ENCODE peak calls at places on chromosomes 13 and 19, in nine cellular contexts. I, V, T, X, Y, R, O, C and H are unnamed samples. For H3K9me3, the result is how much of the 10 kb centered on the place peaks cover.

GRCh38 chr19:19319725-19320361 is 466 bp downstream of the SUGP1 start:
- DNase-seq in I (no peak), V (no peak), T (no peak), X (no peak), Y (no peak), R (no peak), O (no peak), C (no peak), H (no peak)

GRCh38 chr13:36536546-36536945 is 104.3 kb downstream of the CCNA1 start:
- DNase-seq in I (no peak), V (no peak), T (no peak), X (no peak), Y (no peak), R (no peak), O (no peak), C (no peak), H (no peak)

GRCh38 chr13:32117696-32118095 is 86.1 kb downstream of the FRY start:
- DNase-seq in I (no peak), V (peak), T (peak), X (peak), Y (no peak), R (no peak), O (peak), C (no peak), H (no peak)

GRCh38 chr19:18428173-18428836 is 9.1 kb downstream of the SSBP4 start:
- DNase-seq in I (peak), V (no peak), T (no peak), X (no peak), Y (no peak), R (no peak), O (peak), C (no peak), H (no peak)

GRCh38 chr19:40646564-40647254 is 43.7 kb downstream of the NUMBL start:
- DNase-seq in I (no peak), V (peak), T (no peak), X (no peak), Y (peak), R (no peak), O (no peak), C (no peak), H (no peak)

GRCh38 chr13:98451676-98452105 is 125.2 kb downstream of the STK24 start:
- DNase-seq in I (peak), V (peak), T (peak), X (no peak), Y (no peak), R (no peak), O (no peak), C (no peak), H (peak)

GRCh38 chr13:41751277-41751676 is 209.6 kb downstream of the VWA8 start:
- DNase-seq in I (peak), V (peak), T (peak), X (peak), Y (no peak), R (no peak), O (peak), C (no peak), H (peak)

GRCh38 chr19:1394252-1395193 is 6.8 kb downstream of the GAMT start:
- DNase-seq in I (no peak), V (no peak), T (peak), X (no peak), Y (no peak), R (no peak), O (no peak), C (no peak), H (no peak)

GRCh38 chr13:86446311-86446710 is 647.1 kb upstream of the SLITRK6 start:
- DNase-seq in I (no peak), V (peak), T (no peak), X (peak), Y (peak), R (no peak), O (no peak), C (no peak), H (no peak)

GRCh38 chr13:51998723-51999471 is 12.4 kb downstream of the ATP7B start:
- DNase-seq in I (no peak), V (no peak), T (no peak), X (no peak), Y (no peak), R (no peak), O (no peak), C (no peak), H (no peak)

GRCh38 chr19:54216869-54217268 is 5.9 kb downstream of the LILRB3 start:
- DNase-seq in I (no peak), V (no peak), T (no peak), X (no peak), Y (no peak), R (no peak), O (no peak), C (no peak), H (no peak)

GRCh38 chr13:18998389-18998788 is 183.2 kb downstream of the TUBA3C start:
- DNase-seq in I (no peak), V (no peak), T (no peak), X (no peak), Y (no peak), R (no peak), O (no peak), C (no peak), H (no peak)

GRCh38 chr13:21181671-21182070 is 5.2 kb downstream of the MRPL57 start:
- DNase-seq in I (no peak), V (no peak), T (no peak), X (no peak), Y (no peak), R (no peak), O (no peak), C (no peak), H (no peak)

GRCh38 chr13:28333204-28333900 is 161.6 kb downstream of the FLT1 start:
- DNase-seq in I (no peak), V (no peak), T (no peak), X (no peak), Y (no peak), R (peak), O (no peak), C (no peak), H (no peak)

GRCh38 chr13:59472134-59472533 is 691.6 kb downstream of the DIAPH3 start:
- DNase-seq in I (no peak), V (peak), T (no peak), X (no peak), Y (no peak), R (no peak), O (no peak), C (no peak), H (no peak)

GRCh38 chr13:42075517-42075916 is 27.1 kb downstream of the DGKH start:
- DNase-seq in I (no peak), V (no peak), T (no peak), X (no peak), Y (no peak), R (no peak), O (no peak), C (no peak), H (no peak)

GRCh38 chr19:33239223-33239975 is 13.7 kb upstream of the SLC7A10 start:
- DNase-seq in I (no peak), V (no peak), T (no peak), X (no peak), Y (no peak), R (no peak), O (no peak), C (no peak), H (no peak)

GRCh38 chr13:88919970-88920628 is 1248.9 kb downstream of the SLITRK5 start:
- DNase-seq in I (no peak), V (no peak), T (no peak), X (no peak), Y (no peak), R (no peak), O (no peak), C (no peak), H (no peak)

GRCh38 chr19:32289566-32290210 is 55.7 kb upstream of the ZNF507 start:
- DNase-seq in I (no peak), V (no peak), T (no peak), X (no peak), Y (no peak), R (no peak), O (no peak), C (no peak), H (no peak)

GRCh38 chr13:59690857-59691500 is 472.7 kb downstream of the DIAPH3 start:
- DNase-seq in I (no peak), V (no peak), T (no peak), X (no peak), Y (no peak), R (no peak), O (no peak), C (no peak), H (no peak)

GRCh38 chr13:48126944-48127814 is 32.3 kb upstream of the MED4 start:
- DNase-seq in I (peak), V (peak), T (peak), X (peak), Y (peak), R (peak), O (peak), C (no peak), H (peak)

GRCh38 chr13:33313504-33313903 is 27.9 kb upstream of the STARD13 start:
- DNase-seq in I (no peak), V (no peak), T (no peak), X (no peak), Y (no peak), R (no peak), O (no peak), C (no peak), H (no peak)

GRCh38 chr19:48818234-48818823 is 7.5 kb upstream of the BCAT2 start:
- DNase-seq in I (no peak), V (no peak), T (peak), X (no peak), Y (no peak), R (no peak), O (no peak), C (no peak), H (no peak)

GRCh38 chr13:51806571-51806970 is 2.6 kb upstream of the DHRS12 start:
- DNase-seq in I (no peak), V (peak), T (peak), X (no peak), Y (peak), R (peak), O (peak), C (no peak), H (no peak)

GRCh38 chr19:1088419-1089066 is 6.6 kb downstream of the POLR2E start:
- DNase-seq in I (no peak), V (no peak), T (no peak), X (no peak), Y (no peak), R (no peak), O (no peak), C (no peak), H (no peak)

GRCh38 chr13:95650691-95651090 is 6.2 kb upstream of the DZIP1 start:
- DNase-seq in I (no peak), V (no peak), T (no peak), X (no peak), Y (no peak), R (no peak), O (no peak), C (no peak), H (no peak)

GRCh38 chr13:67792151-67792665 is 562.1 kb upstream of the PCDH9 start:
- DNase-seq in I (no peak), V (no peak), T (no peak), X (no peak), Y (no peak), R (no peak), O (no peak), C (no peak), H (no peak)

GRCh38 chr13:22106058-22106457 is 435.2 kb downstream of the FGF9 start:
- DNase-seq in I (no peak), V (no peak), T (no peak), X (no peak), Y (no peak), R (no peak), O (no peak), C (no peak), H (no peak)

GRCh38 chr13:26011996-26012688 is 39.7 kb downstream of the SHISA2 start:
- DNase-seq in I (no peak), V (no peak), T (no peak), X (peak), Y (no peak), R (no peak), O (no peak), C (no peak), H (no peak)

GRCh38 chr19:38434549-38435051 is 1.1 kb downstream of the RYR1 start:
- DNase-seq in I (no peak), V (no peak), T (no peak), X (no peak), Y (no peak), R (no peak), O (peak), C (no peak), H (no peak)

GRCh38 chr13:50128406-50129048 is 113.3 kb downstream of the KCNRG start:
- DNase-seq in I (no peak), V (no peak), T (no peak), X (no peak), Y (no peak), R (no peak), O (no peak), C (no peak), H (no peak)

GRCh38 chr13:41428155-41428554 is 29.2 kb upstream of the RGCC start:
- DNase-seq in I (no peak), V (no peak), T (no peak), X (no peak), Y (no peak), R (no peak), O (peak), C (no peak), H (no peak)

GRCh38 chr13:42656136-42656535 is 82.2 kb downstream of the TNFSF11 start:
- DNase-seq in I (no peak), V (no peak), T (no peak), X (no peak), Y (no peak), R (no peak), O (no peak), C (no peak), H (no peak)

GRCh38 chr19:9159891-9160290 is 18.9 kb upstream of the OR7D2 start:
- DNase-seq in I (no peak), V (no peak), T (no peak), X (no peak), Y (no peak), R (no peak), O (no peak), C (no peak), H (no peak)

DNA sequence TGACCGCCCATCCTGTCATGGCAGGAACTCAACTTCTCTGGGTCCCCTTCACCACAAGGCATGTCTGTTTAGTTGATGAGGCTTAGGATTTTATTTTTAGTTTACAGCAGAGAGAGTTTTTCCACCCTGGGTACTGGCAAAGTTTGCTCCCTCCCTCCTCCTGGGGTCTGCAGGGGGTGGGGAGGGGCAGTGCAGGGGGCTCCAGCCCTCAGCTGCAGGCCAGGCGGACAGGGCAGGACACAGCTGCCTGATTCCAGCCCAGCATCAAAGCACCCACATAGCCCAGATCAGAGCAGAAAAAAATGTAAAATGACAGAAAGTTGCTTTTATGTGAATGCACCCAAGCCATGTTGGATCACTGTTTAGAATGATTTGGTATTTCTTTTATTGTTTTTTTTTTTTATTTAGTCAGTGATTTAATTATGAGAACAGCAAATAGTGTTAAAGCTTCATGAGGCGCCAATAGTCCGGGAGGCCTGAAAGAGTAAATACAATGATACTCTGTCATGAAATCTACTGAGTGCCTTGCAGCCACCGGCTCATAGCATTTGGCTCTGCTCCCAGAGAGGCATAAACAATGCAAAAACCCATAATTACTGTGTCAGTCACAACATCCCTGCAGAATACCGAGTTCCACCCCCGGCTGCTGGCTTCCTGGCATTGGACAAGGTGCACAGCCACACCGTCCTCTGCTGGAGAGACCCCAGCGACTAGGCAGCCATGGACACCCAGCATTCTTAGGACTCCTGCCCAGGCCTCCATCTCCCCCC is 923.5 kb downstream of the UQCRFS1 start:
- DNase-seq in I (no peak), V (no peak), T (peak), X (peak), Y (no peak), R (peak), O (no peak), C (no peak), H (no peak)
- H3K9me3 ChIP-seq in I (under half), V (under half), T (under half), X (under half), Y (under half), R (under half), O (under half), C (under half), H (under half)

GRCh38 chr19:43760941-43761340 is 6.2 kb upstream of the SMG9 start:
- DNase-seq in I (no peak), V (peak), T (no peak), X (no peak), Y (no peak), R (no peak), O (no peak), C (no peak), H (no peak)

GRCh38 chr19:43765109-43765876 is 10.5 kb upstream of the SMG9 start:
- DNase-seq in I (peak), V (peak), T (peak), X (no peak), Y (peak), R (peak), O (peak), C (no peak), H (peak)

GRCh38 chr19:43766755-43767043 is 11.9 kb upstream of the SMG9 start:
- DNase-seq in I (no peak), V (no peak), T (no peak), X (no peak), Y (no peak), R (no peak), O (no peak), C (no peak), H (no peak)

GRCh38 chr19:43762814-43763213 is 8.1 kb upstream of the SMG9 start:
- DNase-seq in I (no peak), V (no peak), T (no peak), X (no peak), Y (no peak), R (no peak), O (no peak), C (no peak), H (no peak)

DNA sequence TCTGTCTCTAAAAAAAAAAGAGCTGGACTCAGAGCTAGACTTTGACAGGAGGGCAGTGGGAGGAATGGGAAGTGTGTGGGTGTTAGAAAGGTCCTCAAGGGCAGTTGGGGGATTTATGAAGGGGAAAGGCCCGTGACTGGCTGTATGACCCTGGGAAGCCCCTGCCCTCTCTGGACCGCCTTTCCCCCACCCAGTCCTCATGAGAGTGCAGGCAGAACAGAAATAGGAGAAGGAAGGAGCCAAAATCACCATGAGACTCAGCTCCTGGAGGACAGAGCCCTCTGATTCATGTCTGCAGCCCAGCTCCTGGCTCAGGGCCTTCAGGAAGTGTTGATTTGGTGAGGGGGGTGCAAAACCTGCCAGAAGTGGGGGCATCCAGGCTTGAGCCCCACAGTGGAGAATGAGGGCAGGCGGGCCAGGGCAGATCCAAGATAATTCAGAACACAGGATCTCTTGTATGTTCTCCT is 8.7 kb upstream of the SMG9 start:
- DNase-seq in I (no peak), V (peak), T (no peak), X (no peak), Y (no peak), R (peak), O (no peak), C (no peak), H (no peak)
- TF ChIP-seq POLR2A in I (no peak), V (no peak), T (no peak), X (no peak), Y (no peak), R (no peak), O (peak), C (no peak), H (no peak)

GRCh38 chr13:77053192-77053591 is 26.2 kb upstream of the FBXL3 start:
- DNase-seq in I (no peak), V (no peak), T (no peak), X (no peak), Y (no peak), R (no peak), O (no peak), C (no peak), H (no peak)

GRCh38 chr13:77055158-77055557 is 28.2 kb upstream of the FBXL3 start:
- DNase-seq in I (no peak), V (no peak), T (no peak), X (no peak), Y (no peak), R (no peak), O (no peak), C (no peak), H (no peak)

GRCh38 chr13:77056886-77057285 is 29.9 kb upstream of the FBXL3 start:
- DNase-seq in I (no peak), V (no peak), T (no peak), X (no peak), Y (no peak), R (no peak), O (no peak), C (no peak), H (no peak)

GRCh38 chr13:77061362-77061761 is 34.4 kb upstream of the FBXL3 start:
- DNase-seq in I (no peak), V (no peak), T (no peak), X (no peak), Y (no peak), R (no peak), O (no peak), C (no peak), H (no peak)

GRCh38 chr13:77056382-77056781 is 29.4 kb upstream of the FBXL3 start:
- DNase-seq in I (no peak), V (no peak), T (no peak), X (no peak), Y (no peak), R (no peak), O (no peak), C (no peak), H (no peak)
- H3K27ac ChIP-seq in I (no peak), V (no peak), T (peak), X (no peak), Y (no peak), R (no peak), O (no peak), C (no peak), H (no peak)

GRCh38 chr19:5351731-5352228 is 11.2 kb upstream of the PTPRS start:
- DNase-seq in I (no peak), V (no peak), T (no peak), X (no peak), Y (no peak), R (no peak), O (no peak), C (no peak), H (no peak)
- H3K9me3 ChIP-seq in I (under half), V (under half), T (under half), X (under half), Y (under half), R (under half), O (under half), C (under half), H (under half)

GRCh38 chr13:27251166-27252088 is at the start of gene RPL21:
- DNase-seq in I (peak), V (peak), T (peak), X (peak), Y (peak), R (peak), O (peak), C (peak), H (peak)
- TF ChIP-seq POLR2A in I (peak), V (peak), T (peak), X (no peak), Y (peak), R (peak), O (peak), C (no peak), H (peak)

GRCh38 chr13:83995930-83996329 is 113.7 kb upstream of the SLITRK1 start:
- DNase-seq in I (no peak), V (no peak), T (no peak), X (peak), Y (no peak), R (no peak), O (no peak), C (no peak), H (no peak)

GRCh38 chr13:83987394-83987793 is 105.1 kb upstream of the SLITRK1 start:
- DNase-seq in I (no peak), V (no peak), T (no peak), X (no peak), Y (no peak), R (no peak), O (no peak), C (no peak), H (no peak)

GRCh38 chr13:83996415-83996814 is 114.1 kb upstream of the SLITRK1 start:
- DNase-seq in I (no peak), V (no peak), T (no peak), X (no peak), Y (no peak), R (no peak), O (no peak), C (no peak), H (no peak)

GRCh38 chr13:83992566-83993358 is 110.5 kb upstream of the SLITRK1 start:
- DNase-seq in I (no peak), V (no peak), T (no peak), X (no peak), Y (no peak), R (no peak), O (no peak), C (no peak), H (no peak)
- H3K27ac ChIP-seq in I (no peak), V (no peak), T (no peak), X (no peak), Y (no peak), R (no peak), O (no peak), C (no peak), H (no peak)